ENCODE peak calls at places on chromosomes 4 and X, in six cellular contexts. O, E, G, V, K and H are unnamed samples.
A peak's percentile ranks its signal among the peaks of the same experiment; 100 is the strongest.

GRCh38 chrX:141814213-141814857 is 23.8 kb upstream of the MAGEC3 start:
- DNase-seq in K (no peak), V (no peak), E (no peak), G (no peak), O (no peak), H (no peak)

GRCh38 chr4:118288097-118288496 is 64.7 kb downstream of the PRSS12 start:
- DNase-seq in K (peak; percentile 90), V (no peak), G (peak; percentile 27), O (no peak), E (no peak), H (no peak)

GRCh38 chrX:22383988-22384387 is 111.3 kb downstream of the CBLL2 start:
- DNase-seq in G (no peak), K (no peak), V (no peak), E (no peak), O (no peak), H (no peak)

GRCh38 chrX:135625995-135626394 is 87.4 kb upstream of the CT45A1 start:
- DNase-seq in G (no peak), E (no peak), O (no peak), K (no peak), V (no peak), H (no peak)

GRCh38 chr4:46830971-46831454 is 78.0 kb downstream of the COX7B2 start:
- DNase-seq in V (peak; percentile 77), K (no peak), G (no peak), E (no peak), O (no peak), H (no peak)

GRCh38 chr4:155040031-155040430 is 168.4 kb upstream of the NPY2R start:
- DNase-seq in E (no peak), G (no peak), V (no peak), K (no peak), O (no peak), H (no peak)

GRCh38 chrX:109716431-109717028 is 16.5 kb downstream of the ACSL4 start:
- DNase-seq in V (no peak), G (no peak), O (no peak), K (peak; percentile 43), E (no peak), H (no peak)

GRCh38 chr4:89249716-89250361 is 57.8 kb downstream of the GPRIN3 start:
- DNase-seq in G (no peak), V (no peak), O (no peak), K (no peak), E (no peak), H (no peak)

GRCh38 chrX:134004038-134004437 is 18.6 kb upstream of the GPC3 start:
- DNase-seq in K (peak; percentile 63), V (no peak), E (no peak), G (peak; percentile 76), O (no peak), H (no peak)

GRCh38 chr4:111836601-111837000 is 308.7 kb upstream of the FAM241A start:
- DNase-seq in G (no peak), K (no peak), V (no peak), E (no peak), O (no peak), H (no peak)

GRCh38 chr4:38815879-38816782 is 11.5 kb upstream of the TLR1 start:
- DNase-seq in K (peak; percentile 35), G (peak; percentile 75), E (no peak), V (no peak), O (no peak), H (no peak)

GRCh38 chr4:37095925-37096324 is 148.6 kb upstream of the NWD2 start:
- DNase-seq in E (no peak), G (no peak), K (no peak), O (no peak), V (no peak), H (no peak)

GRCh38 chr4:80913381-80913780 is 117.1 kb upstream of the BMP3 start:
- DNase-seq in K (no peak), V (no peak), G (no peak), E (no peak), O (no peak), H (no peak)

GRCh38 chr4:10727140-10727880 is 42.7 kb upstream of the CLNK start:
- DNase-seq in E (no peak), K (no peak), V (no peak), O (no peak), G (no peak), H (no peak)

GRCh38 chr4:52983563-52984303 is 121.6 kb downstream of the RASL11B start:
- DNase-seq in E (no peak), O (no peak), K (peak; percentile 76), V (no peak), G (peak; percentile 42), H (no peak)

GRCh38 chrX:25016938-25017598 is 1.3 kb upstream of the ARX start:
- DNase-seq in O (no peak), G (no peak), V (no peak), E (no peak), K (no peak), H (no peak)

GRCh38 chrX:142702749-142703148 is 323.0 kb upstream of the SPANXN4 start:
- DNase-seq in E (no peak), G (no peak), O (no peak), V (no peak), K (no peak), H (no peak)

GRCh38 chr4:14802596-14802995 is 199.7 kb upstream of the CPEB2 start:
- DNase-seq in V (no peak), G (no peak), O (no peak), K (no peak), E (peak; percentile 7), H (no peak)

GRCh38 chr4:23135792-23136645 is 443.3 kb downstream of the GBA3 start:
- DNase-seq in G (peak; percentile 8), K (peak; percentile 68), E (no peak), V (no peak), O (no peak), H (no peak)

GRCh38 chr4:128859887-128860774 is 50.6 kb downstream of the JADE1 start:
- DNase-seq in E (no peak), G (no peak), O (no peak), V (no peak), K (peak; percentile 92), H (no peak)

GRCh38 chr4:138111462-138112000 is 130.6 kb downstream of the SLC7A11 start:
- DNase-seq in G (peak; percentile 71), O (no peak), K (no peak), V (no peak), E (no peak), H (no peak)

GRCh38 chr4:19164334-19164733 is 1087.4 kb upstream of the SLIT2 start:
- DNase-seq in K (no peak), O (no peak), V (no peak), G (no peak), E (no peak), H (no peak)

GRCh38 chr4:56530269-56531148 is 24.9 kb downstream of the ARL9 start:
- DNase-seq in G (peak; percentile 55), E (peak; percentile 96), V (peak; percentile 93), O (peak; percentile 78), K (peak; percentile 77), H (peak; percentile 71)

GRCh38 chr4:83358410-83358809 is 23.8 kb upstream of the HPSE start:
- DNase-seq in V (no peak), O (no peak), G (peak; percentile 50), K (peak; percentile 44), E (no peak), H (no peak)

GRCh38 chrX:119062750-119063374 is 9.9 kb upstream of the CT47C1 start:
- DNase-seq in G (no peak), O (no peak), E (no peak), K (peak; percentile 2), V (no peak), H (no peak)

GRCh38 chrX:56759736-56760409 is 30.8 kb downstream of the NBDY start:
- DNase-seq in O (no peak), G (no peak), E (no peak), V (peak; percentile 21), K (no peak), H (no peak)
- TF ChIP-seq CTCF in O (no peak), G (no peak), E (no peak), V (no peak), K (no peak), H (no peak)

GRCh38 chrX:75211976-75212375 is 55.9 kb upstream of the ABCB7 start:
- DNase-seq in K (no peak), G (no peak), O (no peak), E (no peak), V (no peak), H (no peak)
- H3K27me3 ChIP-seq in K (no peaks in the 10 kb centered on the region), G (no peaks in the 10 kb centered on the region), O (peaks cover 32% of the 10 kb centered on the region), E (no peaks in the 10 kb centered on the region), V (no peaks in the 10 kb centered on the region), H (no peaks in the 10 kb centered on the region)

GRCh38 chr4:141346144-141346543 is 125.4 kb downstream of the ZNF330 start:
- DNase-seq in K (peak; percentile 81), G (peak; percentile 39), E (no peak), V (no peak), O (no peak), H (no peak)
- TF ChIP-seq CTCF in K (peak; percentile 54), G (peak; percentile 58), E (peak; percentile 55), V (peak; percentile 54), O (peak; percentile 51), H (no peak)

GRCh38 chrX:43655151-43655676 is 885 bp upstream of the MAOA start:
- DNase-seq in V (no peak), E (no peak), G (peak; percentile 53), K (peak; percentile 32), O (peak; percentile 36), H (peak; percentile 20)

GRCh38 chrX:43654431-43655150 is 1.5 kb upstream of the MAOA start:
- DNase-seq in G (peak; percentile 87), V (peak; percentile 96), O (peak; percentile 92), K (peak; percentile 93), E (peak; percentile 96), H (peak; percentile 77)

GRCh38 chrX:43661521-43662240 is 5.6 kb downstream of the MAOA start:
- DNase-seq in K (peak; percentile 36), O (no peak), V (no peak), G (peak; percentile 13), E (no peak), H (no peak)

DNA sequence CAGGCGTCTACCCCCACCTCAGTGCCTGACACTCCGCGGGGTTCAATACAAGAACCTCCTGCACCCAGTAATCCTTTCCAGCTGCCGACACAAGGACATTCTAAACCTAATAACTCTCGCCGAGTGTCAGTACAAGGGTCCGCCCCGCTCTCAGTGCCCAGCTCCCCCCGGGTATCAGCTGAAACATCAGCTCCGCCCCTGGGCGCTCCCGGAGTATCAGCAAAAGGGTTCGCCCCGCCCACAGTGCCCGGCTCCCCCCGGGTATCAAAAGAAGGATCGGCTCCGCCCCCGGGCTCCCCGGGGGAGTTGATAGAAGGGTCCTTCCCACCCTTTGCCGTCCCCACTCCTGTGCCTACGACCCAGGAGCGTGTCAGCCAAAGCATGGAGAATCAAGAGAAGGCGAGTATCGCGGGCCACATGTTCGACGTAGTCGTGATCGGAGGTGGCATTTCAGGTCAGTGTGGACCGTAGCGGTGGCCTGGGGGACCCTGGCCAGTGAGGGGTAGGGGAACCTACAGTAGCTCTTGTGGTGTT is at the start of gene MAOA:
- DNase-seq in K (peak; percentile 71), E (peak; percentile 94), G (no peak), O (peak; percentile 71), V (peak; percentile 87), H (no peak)
- H3K27me3 ChIP-seq in K (no peaks in the 10 kb centered on the region), E (no peaks in the 10 kb centered on the region), G (no peaks in the 10 kb centered on the region), O (peaks cover 20% of the 10 kb centered on the region), V (peaks cover 4% of the 10 kb centered on the region), H (peaks cover 5% of the 10 kb centered on the region)

DNA sequence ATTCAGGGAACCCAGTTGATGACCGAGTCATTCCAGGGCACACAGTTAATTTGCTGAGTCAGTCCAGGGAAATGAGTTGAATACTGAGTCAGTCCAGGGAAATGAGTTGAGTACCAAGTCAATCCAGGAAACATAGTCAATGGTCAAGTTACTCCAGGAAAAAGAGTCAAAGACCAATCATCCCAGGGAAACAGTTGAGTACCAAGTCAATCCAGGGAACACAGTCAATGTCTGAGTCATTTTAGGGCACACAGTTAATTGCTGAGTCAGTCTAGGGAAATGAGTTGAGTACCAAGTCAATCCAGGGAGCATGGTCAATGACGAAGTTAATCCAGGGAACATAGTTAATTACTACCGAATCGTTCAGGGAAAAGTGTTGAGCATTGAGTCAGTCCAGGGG is 754.4 kb downstream of the NLGN4X start:
- DNase-seq in E (no peak), V (no peak), G (peak; percentile 1), O (no peak), K (no peak), H (no peak)
- TF ChIP-seq CTCF in E (no peak), V (no peak), G (no peak), O (no peak), K (no peak), H (no peak)